ENCODE peak calls at places on chromosomes 13 and 19, in ten cellular contexts. H is stimulated activated CD8-positive, alpha-beta memory T cell treated with anti-CD3 and anti-CD28 coated beads, Interleukin-7, amount 100 ng/mL, for 48 hours; T is D341Med; F is GM20000; K is heart left ventricle; W is hepatocyte; Q is naive B cell; E is EL; V is heart right ventricle; P is upper lobe of right lung. Y is an unnamed sample.

GRCh38 chr19:19385900-19386339 is 19.6 kb upstream of the GATAD2A start:
- DNase-seq in W (no peak), Q (no peak), T (no peak), K (peak; percentile 55), V (peak; percentile 31), F (no peak), E (peak; percentile 64), H (peak; percentile 42), P (no peak), Y (no peak)

GRCh38 chr19:30881986-30882385 is 467.2 kb downstream of the TSHZ3 start:
- DNase-seq in H (no peak), V (no peak), Q (no peak), K (no peak), F (no peak), E (no peak), P (no peak), T (no peak), W (no peak), Y (no peak)

GRCh38 chr19:3269972-3270667 is 45.7 kb downstream of the CELF5 start:
- DNase-seq in P (no peak), T (peak; percentile 88), W (no peak), Q (no peak), V (no peak), K (no peak), F (no peak), E (no peak), H (no peak), Y (no peak)

GRCh38 chr19:3382460-3383100 is 16.2 kb downstream of the NFIC start:
- DNase-seq in Q (no peak), P (no peak), W (no peak), H (no peak), E (no peak), T (no peak), K (no peak), F (no peak), V (no peak), Y (no peak)

GRCh38 chr13:94858856-94859811 is 146.8 kb upstream of the SOX21 start:
- DNase-seq in Q (no peak), V (peak; percentile 66), T (no peak), H (no peak), E (no peak), W (peak; percentile 30), K (peak; percentile 63), F (no peak), P (peak; percentile 70), Y (peak; percentile 68)

GRCh38 chr19:17358395-17358794 is 18.7 kb downstream of the PLVAP start:
- DNase-seq in T (peak; percentile 29), F (no peak), V (no peak), E (peak; percentile 24), K (no peak), Q (no peak), H (no peak), P (no peak), W (no peak), Y (peak; percentile 50)

GRCh38 chr19:5403968-5404640 is 51.1 kb upstream of the ZNRF4 start:
- DNase-seq in H (peak; percentile 24), V (peak; percentile 82), F (peak; percentile 77), W (peak; percentile 94), T (peak; percentile 49), P (peak; percentile 87), E (peak; percentile 82), Q (peak; percentile 9), K (peak; percentile 81), Y (peak; percentile 55)

GRCh38 chr19:35208121-35208520 is 20.4 kb downstream of the FAM187B start:
- DNase-seq in T (no peak), K (no peak), Q (no peak), H (no peak), V (no peak), W (no peak), P (peak; percentile 8), E (no peak), F (no peak), Y (no peak)

GRCh38 chr19:42057856-42058255 is 12.2 kb downstream of the GRIK5 start:
- DNase-seq in P (no peak), H (no peak), W (no peak), V (no peak), F (no peak), T (no peak), E (no peak), Q (no peak), K (no peak), Y (no peak)

GRCh38 chr13:21671793-21672680 is 1.2 kb downstream of the FGF9 start:
- DNase-seq in V (no peak), W (no peak), Q (no peak), H (no peak), F (peak; percentile 35), E (no peak), P (no peak), K (no peak), T (no peak), Y (no peak)

GRCh38 chr19:50415661-50416033 is 3.1 kb upstream of the SPIB start:
- DNase-seq in F (peak; percentile 97), K (no peak), P (peak; percentile 80), Q (peak; percentile 98), E (no peak), V (no peak), T (no peak), W (no peak), H (no peak), Y (no peak)

GRCh38 chr19:42965204-42965603 is 28.2 kb upstream of the PSG7 start:
- DNase-seq in E (peak; percentile 94), W (no peak), K (no peak), T (no peak), V (no peak), H (no peak), P (no peak), Q (no peak), F (no peak), Y (no peak)

GRCh38 chr19:53853707-53854106 is 14.0 kb upstream of the MYADM start:
- DNase-seq in F (peak; percentile 14), H (no peak), K (no peak), Q (no peak), T (no peak), V (no peak), P (no peak), E (no peak), W (no peak), Y (no peak)

GRCh38 chr19:45305421-45305820 is 17.3 kb downstream of the CKM start:
- DNase-seq in T (no peak), H (no peak), V (no peak), W (no peak), K (no peak), E (peak; percentile 40), F (no peak), P (no peak), Q (no peak), Y (no peak)

GRCh38 chr13:25882732-25883357 is 169.0 kb downstream of the SHISA2 start:
- DNase-seq in T (no peak), W (no peak), P (no peak), V (no peak), Q (no peak), E (peak; percentile 7), H (no peak), K (no peak), F (no peak), Y (no peak)

GRCh38 chr19:22545751-22546150 is 88.4 kb upstream of the ZNF492 start:
- DNase-seq in F (peak; percentile 23), T (peak; percentile 70), V (peak; percentile 30), E (peak; percentile 7), P (no peak), W (no peak), H (peak; percentile 3), K (no peak), Q (peak; percentile 3), Y (no peak)

GRCh38 chr19:7554990-7555864 is 19.7 kb downstream of the PNPLA6 start:
- DNase-seq in Q (no peak), W (no peak), P (peak; percentile 74), E (no peak), H (no peak), V (no peak), F (peak; percentile 68), T (no peak), K (no peak), Y (no peak)